ENCODE peak calls at places on chromosomes 11 and 22, in six cellular contexts. Q is breast epithelium, Z is uterus, D is GM12891, P is A549, L is IMR-90. R is an unnamed sample.

GRCh38 chr11:74822187-74822586 is 73.5 kb downstream of the RNF169 start:
- DNase-seq in L (peak; percentile 94), Q (no peak), Z (peak; percentile 16), D (no peak), P (no peak), R (no peak)

GRCh38 chr22:42160251-42160650 is 29.6 kb upstream of the CYP2D6 start:
- DNase-seq in P (no peak), L (no peak), Z (no peak), D (no peak), Q (no peak), R (no peak)

GRCh38 chr11:83639995-83640758 is 354.0 kb upstream of the CCDC90B start:
- DNase-seq in D (no peak), P (no peak), Z (no peak), L (no peak), Q (no peak), R (no peak)

GRCh38 chr11:96272542-96273306 is 70.3 kb downstream of the MAML2 start:
- DNase-seq in L (peak; percentile 51), Q (peak; percentile 60), Z (no peak), P (no peak), D (no peak), R (no peak)

GRCh38 chr11:2807276-2807681 is 78.3 kb downstream of the CDKN1C start:
- DNase-seq in Z (peak; percentile 93), L (no peak), P (no peak), D (no peak), Q (peak; percentile 83), R (peak; percentile 84)

GRCh38 chr11:110303414-110303826 is 7.0 kb upstream of the RDX start:
- DNase-seq in Q (no peak), D (no peak), P (no peak), Z (no peak), L (no peak), R (no peak)

GRCh38 chr22:45192701-45193187 is 29.0 kb downstream of the NUP50 start:
- DNase-seq in P (no peak), Z (no peak), D (no peak), Q (no peak), L (no peak), R (no peak)

GRCh38 chr22:37492428-37493344 is 6.5 kb upstream of the MFNG start:
- DNase-seq in D (peak; percentile 77), Q (no peak), Z (no peak), P (peak; percentile 62), L (peak; percentile 59), R (no peak)

GRCh38 chr11:133939558-133939957 is 17.2 kb downstream of the IGSF9B start:
- DNase-seq in D (no peak), P (no peak), L (no peak), Z (no peak), Q (no peak), R (no peak)

GRCh38 chr22:31893460-31893859 is 50.9 kb upstream of the YWHAH start:
- DNase-seq in P (no peak), Z (no peak), D (no peak), L (no peak), Q (no peak), R (no peak)

GRCh38 chr11:75344186-75344585 is 7.3 kb downstream of the ARRB1 start:
- DNase-seq in Q (no peak), P (no peak), Z (no peak), L (no peak), D (no peak), R (no peak)

GRCh38 chr11:69892986-69893555 is 73.9 kb upstream of the FGF3 start:
- DNase-seq in P (no peak), Z (no peak), Q (peak; percentile 47), D (no peak), L (no peak), R (peak; percentile 25)

GRCh38 chr22:40418366-40419201 is 48.2 kb downstream of the SGSM3 start:
- DNase-seq in P (no peak), L (peak; percentile 56), Q (no peak), Z (no peak), D (no peak), R (no peak)

GRCh38 chr11:8671242-8671641 is 11.2 kb downstream of the TRIM66 start:
- DNase-seq in Q (no peak), Z (peak; percentile 85), P (no peak), D (no peak), L (peak; percentile 97), R (peak; percentile 67)

GRCh38 chr22:36358533-36359171 is 29.1 kb downstream of the MYH9 start:
- DNase-seq in D (no peak), P (no peak), Z (no peak), Q (no peak), L (no peak), R (no peak)

GRCh38 chr22:44063462-44064371 is 39.6 kb downstream of the PARVB start:
- DNase-seq in L (no peak), Z (no peak), P (no peak), D (no peak), Q (no peak), R (no peak)

GRCh38 chr11:9601041-9601875 is 27.8 kb downstream of the WEE1 start:
- DNase-seq in P (no peak), D (peak; percentile 30), Z (no peak), Q (no peak), L (peak; percentile 89), R (no peak)

GRCh38 chr11:134139873-134140331 is 71.0 kb downstream of the JAM3 start:
- DNase-seq in Q (peak; percentile 62), P (peak; percentile 8), L (peak; percentile 83), Z (peak; percentile 86), D (peak; percentile 36), R (peak; percentile 69)

GRCh38 chr22:43274595-43275240 is 68.5 kb downstream of the SCUBE1 start:
- DNase-seq in Q (no peak), D (no peak), L (no peak), P (no peak), Z (no peak), R (no peak)

GRCh38 chr22:32999039-32999861 is 58.9 kb downstream of the SYN3 start:
- DNase-seq in P (no peak), Z (no peak), L (no peak), D (no peak), Q (no peak), R (no peak)

DNA sequence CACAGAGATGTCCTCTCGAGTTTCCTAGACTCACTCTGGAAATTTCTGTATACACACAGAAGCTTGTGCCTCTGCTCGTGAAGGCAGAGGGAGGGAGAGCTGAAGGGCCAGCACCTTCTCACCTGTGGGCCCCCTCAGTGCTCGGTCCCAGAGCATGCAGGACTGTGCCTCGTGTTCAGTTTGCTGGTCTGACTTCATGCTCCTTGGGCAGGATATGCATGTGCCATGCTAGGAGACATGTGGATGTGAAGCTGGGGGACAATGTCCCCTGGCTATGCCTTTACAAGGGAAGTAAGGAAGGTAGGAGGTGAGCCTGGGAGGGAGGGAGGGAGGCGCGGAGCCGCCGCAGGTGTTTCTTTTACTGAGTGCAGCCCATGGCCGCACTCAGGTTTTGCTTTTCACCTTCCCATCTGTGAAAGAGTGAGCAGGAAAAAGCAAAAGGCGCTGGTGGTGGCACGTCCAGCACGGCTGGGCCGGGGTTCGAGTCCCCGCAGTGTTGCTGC is 22.6 kb downstream of the NEAT1 start:
- DNase-seq in P (no peak), D (no peak), Z (no peak), L (peak; percentile 48), Q (no peak), R (no peak)
- TF ChIP-seq POLR2A in P (no peak), D (no peak), Z (no peak), L (peak; percentile 19), Q (no peak), R (no peak)

DNA sequence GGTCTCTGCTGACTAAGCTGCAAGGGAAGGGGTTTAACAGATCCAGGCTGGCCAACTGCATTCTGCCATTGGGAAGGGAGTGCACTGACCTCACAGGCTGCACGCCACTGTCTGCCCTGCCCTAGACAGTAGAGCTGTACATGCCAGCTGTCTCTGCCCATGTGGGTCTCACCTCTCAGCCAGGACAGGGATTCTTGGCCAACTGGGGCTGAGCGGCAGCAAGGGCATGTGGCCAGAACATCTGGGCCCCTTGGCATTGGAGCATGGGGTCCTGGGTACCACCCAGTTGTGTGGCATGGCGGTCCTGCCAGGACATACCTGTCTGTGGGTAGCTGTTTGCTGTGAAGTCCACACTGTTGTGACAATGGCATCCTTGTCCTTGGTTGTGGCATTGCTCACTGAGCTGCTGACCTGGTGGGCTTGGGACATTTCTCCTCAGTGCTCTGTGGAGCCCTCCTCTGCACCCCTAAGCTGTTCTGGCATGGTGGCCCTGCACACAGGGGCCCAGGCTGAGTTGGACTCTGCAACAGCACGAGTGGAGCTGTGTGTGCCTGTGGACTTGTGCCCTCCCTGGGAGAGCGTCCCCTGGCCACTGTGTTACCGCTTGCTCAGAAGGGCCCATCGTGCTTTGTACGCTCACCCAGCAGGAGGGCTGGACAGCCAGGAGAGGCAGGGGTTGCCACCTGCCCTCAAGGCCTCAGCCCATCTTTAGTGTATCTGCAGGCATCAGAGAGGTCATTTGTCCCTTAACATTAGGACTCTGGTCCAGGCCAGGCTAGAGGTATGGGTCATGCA is 46.7 kb downstream of the MED15 start:
- DNase-seq in P (no peak), L (no peak), D (no peak), Q (no peak), Z (no peak), R (no peak)
- TF ChIP-seq POLR2A in P (no peak), L (no peak), D (no peak), Q (no peak), Z (no peak), R (no peak)

GRCh38 chr11:59810189-59810910 is at the start of gene MRPL16:
- DNase-seq in Q (peak; percentile 85), L (peak; percentile 85), Z (peak; percentile 85), P (peak; percentile 84), D (peak; percentile 68), R (peak; percentile 87)
- TF ChIP-seq POLR2A in Q (no peak), L (no peak), Z (no peak), P (peak; percentile 78), D (peak; percentile 83), R (peak; percentile 48)

GRCh38 chr11:65497141-65498041 is 1.5 kb upstream of the MALAT1 start:
- DNase-seq in Q (peak; percentile 98), D (peak; percentile 66), L (peak; percentile 97), Z (peak; percentile 99), P (peak; percentile 74), R (peak; percentile 99)
- TF ChIP-seq POLR2A in Q (peak; percentile 87), D (no peak), L (no peak), Z (peak; percentile 93), P (peak; percentile 13), R (peak; percentile 90)

GRCh38 chr22:23896523-23897186 is 2.5 kb downstream of the MIF start:
- DNase-seq in Z (no peak), L (no peak), Q (no peak), D (no peak), P (no peak), R (no peak)
- TF ChIP-seq POLR2A in Z (no peak), L (peak; percentile 6), Q (no peak), D (no peak), P (no peak), R (no peak)

GRCh38 chr11:64242920-64243854 is 2.3 kb downstream of the FKBP2 start:
- DNase-seq in D (no peak), P (no peak), Q (no peak), L (no peak), Z (no peak), R (no peak)
- TF ChIP-seq POLR2A in D (peak; percentile 54), P (no peak), Q (no peak), L (no peak), Z (no peak), R (no peak)

DNA sequence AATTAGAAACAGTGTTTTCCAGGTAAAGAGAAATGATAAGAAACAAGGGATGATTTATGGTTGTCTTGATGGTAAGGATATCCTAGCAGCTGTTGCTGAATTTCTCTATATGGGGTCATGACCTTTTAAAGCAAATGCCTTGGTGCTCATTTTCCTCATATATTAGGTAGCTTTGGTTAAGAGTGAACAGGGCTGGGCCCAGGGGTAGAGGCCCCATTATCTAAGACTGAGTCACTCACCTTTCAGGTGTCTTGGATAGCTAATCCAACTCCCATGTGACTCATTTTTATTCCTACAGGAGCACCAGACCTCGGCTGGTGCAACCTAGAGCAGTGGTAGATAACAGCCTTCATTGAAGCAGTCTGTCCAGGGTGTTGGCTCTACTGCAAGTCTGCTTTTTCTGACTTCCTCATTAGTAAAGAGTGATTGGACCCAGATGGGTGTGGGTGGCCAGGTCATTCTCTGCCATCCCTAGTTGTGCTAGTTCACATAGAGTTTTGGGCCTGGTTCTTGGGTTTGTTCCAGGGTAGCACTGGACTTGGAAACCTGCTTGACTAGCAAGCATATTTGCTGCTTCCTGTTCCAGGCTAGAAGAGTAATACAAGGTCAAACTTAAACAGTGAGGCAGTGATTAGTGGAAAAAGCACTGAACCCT is 37.4 kb downstream of the CTNND1 start:
- DNase-seq in Z (peak; percentile 36), P (no peak), L (peak; percentile 52), Q (peak; percentile 84), D (no peak), R (peak; percentile 57)
- TF ChIP-seq POLR2A in Z (no peak), P (no peak), L (no peak), Q (no peak), D (no peak), R (no peak)